ENCODE peak calls at places on chromosomes 16 and 17, in ten cellular contexts. Z, W, T, K, B, C, G, O, X and U are unnamed samples.

GRCh38 chr17:68089881-68090280 is 54.3 kb downstream of the KPNA2 start:
- DNase-seq in Z (no peak), W (no peak), T (no peak), K (no peak), B (peak), C (no peak), G (no peak), O (peak), X (no peak), U (peak)

GRCh38 chr17:70137451-70138230 is 31.7 kb upstream of the KCNJ2 start:
- DNase-seq in Z (no peak), W (peak), T (no peak), K (peak), B (peak), C (no peak), G (no peak), O (no peak), X (no peak), U (peak)

GRCh38 chr16:46899443-46900143 is 15.4 kb downstream of the GPT2 start:
- DNase-seq in Z (no peak), W (no peak), T (no peak), K (no peak), B (peak), C (no peak), G (no peak), O (no peak), X (no peak), U (no peak)

GRCh38 chr17:33269337-33270060 is 23.6 kb downstream of the ASIC2 start:
- DNase-seq in Z (no peak), W (no peak), T (no peak), K (no peak), B (no peak), C (no peak), G (no peak), O (no peak), X (no peak), U (no peak)

GRCh38 chr16:20910781-20911321 is 10.3 kb downstream of the LYRM1 start:
- DNase-seq in Z (no peak), W (peak), T (peak), K (no peak), B (peak), C (peak), G (no peak), O (no peak), X (no peak), U (no peak)

GRCh38 chr17:9928601-9929341 is 23.7 kb upstream of the RCVRN start:
- DNase-seq in Z (no peak), W (peak), T (peak), K (peak), B (peak), C (peak), G (no peak), O (no peak), X (no peak), U (no peak)

GRCh38 chr16:85350973-85351372 is 238.7 kb upstream of the CIBAR2 start:
- DNase-seq in Z (no peak), W (peak), T (no peak), K (peak), B (peak), C (peak), G (no peak), O (peak), X (peak), U (peak)

GRCh38 chr16:882256-882655 is 81.7 kb upstream of the GNG13 start:
- DNase-seq in Z (no peak), W (no peak), T (no peak), K (no peak), B (no peak), C (no peak), G (no peak), O (no peak), X (no peak), U (no peak)

GRCh38 chr17:83012873-83013778 is 66.3 kb upstream of the METRNL start:
- DNase-seq in Z (no peak), W (peak), T (no peak), K (peak), B (no peak), C (peak), G (no peak), O (no peak), X (no peak), U (no peak)

GRCh38 chr17:78644259-78644658 is 67.1 kb upstream of the DNAH17 start:
- DNase-seq in Z (no peak), W (no peak), T (no peak), K (no peak), B (no peak), C (no peak), G (no peak), O (peak), X (no peak), U (no peak)

GRCh38 chr17:65485388-65486299 is 75.8 kb downstream of the AXIN2 start:
- DNase-seq in Z (no peak), W (no peak), T (no peak), K (no peak), B (peak), C (no peak), G (no peak), O (peak), X (no peak), U (peak)

GRCh38 chr16:19008770-19009169 is 25.0 kb downstream of the TMC7 start:
- DNase-seq in Z (no peak), W (peak), T (no peak), K (peak), B (peak), C (no peak), G (no peak), O (no peak), X (no peak), U (no peak)

GRCh38 chr16:29116980-29117379 is 132.1 kb downstream of the LAT start:
- DNase-seq in Z (no peak), W (no peak), T (no peak), K (no peak), B (no peak), C (no peak), G (no peak), O (no peak), X (no peak), U (no peak)

GRCh38 chr16:56237451-56237930 is 46.2 kb downstream of the GNAO1 start:
- DNase-seq in Z (no peak), W (peak), T (no peak), K (no peak), B (no peak), C (no peak), G (no peak), O (no peak), X (no peak), U (no peak)

GRCh38 chr16:56938664-56939513 is 6.9 kb downstream of the HERPUD1 start:
- DNase-seq in Z (peak), W (no peak), T (no peak), K (no peak), B (peak), C (no peak), G (no peak), O (no peak), X (no peak), U (no peak)

GRCh38 chr17:42040818-42041217 is 9.6 kb downstream of the C17orf113 start:
- DNase-seq in Z (no peak), W (no peak), T (no peak), K (no peak), B (no peak), C (no peak), G (no peak), O (no peak), X (no peak), U (no peak)

GRCh38 chr17:50201226-50201854 is at the start of gene COL1A1:
- DNase-seq in Z (no peak), W (peak), T (no peak), K (no peak), B (peak), C (peak), G (no peak), O (peak), X (no peak), U (peak)

GRCh38 chr17:17304521-17304985 is 1.4 kb downstream of the NT5M start:
- DNase-seq in Z (peak), W (no peak), T (peak), K (no peak), B (no peak), C (no peak), G (no peak), O (no peak), X (no peak), U (no peak)

GRCh38 chr17:6539871-6540270 is 16.5 kb downstream of the PITPNM3 start:
- DNase-seq in Z (no peak), W (no peak), T (no peak), K (no peak), B (no peak), C (no peak), G (no peak), O (no peak), X (no peak), U (no peak)

GRCh38 chr17:68792042-68792685 is 163.0 kb downstream of the ABCA8 start:
- DNase-seq in Z (no peak), W (peak), T (no peak), K (no peak), B (peak), C (no peak), G (no peak), O (no peak), X (no peak), U (no peak)

GRCh38 chr17:42997390-42997983 is 732 bp upstream of the RPL27 start:
- DNase-seq in Z (no peak), W (no peak), T (no peak), K (no peak), B (no peak), C (no peak), G (no peak), O (no peak), X (no peak), U (no peak)

GRCh38 chr17:45867702-45868101 is 23.0 kb downstream of the SPPL2C start:
- DNase-seq in Z (no peak), W (no peak), T (no peak), K (peak), B (no peak), C (no peak), G (no peak), O (no peak), X (peak), U (no peak)

GRCh38 chr17:46264456-46265198 is 30.3 kb upstream of the LRRC37A start:
- DNase-seq in Z (peak), W (peak), T (no peak), K (peak), B (peak), C (peak), G (no peak), O (no peak), X (no peak), U (no peak)

GRCh38 chr17:70239391-70239826 is 70.1 kb downstream of the KCNJ2 start:
- DNase-seq in Z (no peak), W (no peak), T (no peak), K (no peak), B (no peak), C (no peak), G (no peak), O (no peak), X (no peak), U (no peak)

GRCh38 chr16:3702082-3702481 is 15.2 kb downstream of the TRAP1 start:
- DNase-seq in Z (no peak), W (no peak), T (no peak), K (no peak), B (no peak), C (no peak), G (no peak), O (no peak), X (no peak), U (no peak)

GRCh38 chr16:60642956-60643355 is 1393.3 kb downstream of the CDH8 start:
- DNase-seq in Z (no peak), W (no peak), T (no peak), K (no peak), B (peak), C (no peak), G (no peak), O (no peak), X (no peak), U (no peak)

GRCh38 chr16:66408181-66409048 is 18.7 kb upstream of the BEAN1 start:
- DNase-seq in Z (peak), W (no peak), T (peak), K (peak), B (peak), C (peak), G (no peak), O (no peak), X (no peak), U (peak)

GRCh38 chr17:18261146-18261515 is 669 bp downstream of the MIEF2 start:
- DNase-seq in Z (peak), W (no peak), T (no peak), K (no peak), B (peak), C (peak), G (no peak), O (peak), X (peak), U (peak)

GRCh38 chr16:76900285-76901263 is 290.4 kb upstream of the MON1B start:
- DNase-seq in Z (no peak), W (no peak), T (no peak), K (no peak), B (no peak), C (no peak), G (no peak), O (no peak), X (no peak), U (no peak)

GRCh38 chr16:69157189-69157588 is 24.7 kb downstream of the UTP4 start:
- DNase-seq in Z (no peak), W (no peak), T (no peak), K (no peak), B (no peak), C (no peak), G (no peak), O (no peak), X (no peak), U (no peak)

GRCh38 chr17:2634361-2634960 is 41.0 kb downstream of the PAFAH1B1 start:
- DNase-seq in Z (no peak), W (no peak), T (no peak), K (no peak), B (peak), C (no peak), G (no peak), O (no peak), X (no peak), U (no peak)

GRCh38 chr16:48561960-48562393 is 48.0 kb downstream of the N4BP1 start:
- DNase-seq in Z (no peak), W (no peak), T (no peak), K (no peak), B (peak), C (no peak), G (no peak), O (no peak), X (no peak), U (no peak)

GRCh38 chr17:51475650-51476221 is 215.4 kb downstream of the UTP18 start:
- DNase-seq in Z (no peak), W (no peak), T (no peak), K (no peak), B (no peak), C (no peak), G (no peak), O (no peak), X (no peak), U (no peak)

GRCh38 chr16:89607453-89607852 is 6.0 kb upstream of the DPEP1 start:
- DNase-seq in Z (no peak), W (no peak), T (peak), K (no peak), B (no peak), C (no peak), G (no peak), O (no peak), X (no peak), U (no peak)

GRCh38 chr17:51085150-51085805 is 35.4 kb downstream of the SPAG9 start:
- DNase-seq in Z (no peak), W (no peak), T (no peak), K (no peak), B (no peak), C (no peak), G (no peak), O (no peak), X (no peak), U (no peak)

GRCh38 chr16:11514283-11514682 is 72.4 kb downstream of the LITAF start:
- DNase-seq in Z (no peak), W (no peak), T (no peak), K (no peak), B (no peak), C (no peak), G (no peak), O (peak), X (no peak), U (no peak)